ENCODE peak calls at places on chromosome 3, in seven cellular contexts. C is activated CD8-positive, alpha-beta memory T cell treated with anti-CD3 and anti-CD28 coated beads for 1 hour; F is NCI-H1092 treated with DMSO at 0.1 percent for 48 hours; S is AG08396; B is A673; R is left ventricle myocardium inferior; O is endothelial cell. T is an unnamed sample.

GRCh38 chr3:46887980-46888494 is 10.5 kb downstream of the PTH1R start:
- DNase-seq in C (no peak), F (no peak), S (no peak), B (no peak), R (no peak), O (no peak), T (no peak)

GRCh38 chr3:111485086-111485485 is 56.9 kb upstream of the CD96 start:
- DNase-seq in C (no peak), F (no peak), S (no peak), B (no peak), R (no peak), O (no peak), T (no peak)

GRCh38 chr3:41489205-41489604 is 289.9 kb downstream of the CTNNB1 start:
- DNase-seq in C (no peak), F (no peak), S (no peak), B (no peak), R (no peak), O (no peak), T (no peak)

GRCh38 chr3:2957115-2957514 is 153.1 kb downstream of the IL5RA start:
- DNase-seq in C (no peak), F (no peak), S (no peak), B (no peak), R (no peak), O (no peak), T (no peak)

GRCh38 chr3:87332789-87333188 is 56.4 kb upstream of the POU1F1 start:
- DNase-seq in C (no peak), F (no peak), S (no peak), B (no peak), R (no peak), O (no peak), T (no peak)

GRCh38 chr3:99852851-99853250 is 35.2 kb downstream of the CMSS1 start:
- DNase-seq in C (no peak), F (no peak), S (no peak), B (no peak), R (no peak), O (no peak), T (no peak)

GRCh38 chr3:54538346-54538745 is 389.5 kb downstream of the LRTM1 start:
- DNase-seq in C (no peak), F (peak), S (no peak), B (peak), R (no peak), O (peak), T (no peak)

GRCh38 chr3:136381051-136381450 is 130.9 kb downstream of the PCCB start:
- DNase-seq in C (no peak), F (no peak), S (no peak), B (no peak), R (no peak), O (no peak), T (no peak)

GRCh38 chr3:76362643-76363042 is 577.3 kb upstream of the ZNF717 start:
- DNase-seq in C (no peak), F (no peak), S (no peak), B (no peak), R (no peak), O (no peak), T (no peak)

GRCh38 chr3:37628711-37629301 is 232.9 kb upstream of the CTDSPL start:
- DNase-seq in C (no peak), F (no peak), S (no peak), B (no peak), R (no peak), O (no peak), T (no peak)

T was measured in NCI-H1048.